ENCODE peak calls at places on chromosomes 6 and 20, in six cellular contexts. Y, J, N, V, T and R are unnamed samples. For H3K36me3, the result is how much of the 10 kb centered on the place peaks cover.

GRCh38 chr20:43448748-43449535 is 8.8 kb upstream of the SRSF6 start:
- DNase-seq in Y (no peak), J (peak), N (no peak), V (no peak), T (peak), R (peak)

GRCh38 chr20:60482609-60483008 is 524.4 kb downstream of the CDH26 start:
- DNase-seq in Y (no peak), J (no peak), N (no peak), V (no peak), T (no peak), R (no peak)

GRCh38 chr6:43455034-43455747 is at the start of gene DLK2:
- DNase-seq in Y (no peak), J (no peak), N (peak), V (no peak), T (no peak), R (peak)

GRCh38 chr20:51784299-51784698 is 16.1 kb upstream of the ATP9A start:
- DNase-seq in Y (no peak), J (no peak), N (no peak), V (no peak), T (no peak), R (no peak)

GRCh38 chr6:146972526-146972925 is 231.7 kb upstream of the STXBP5 start:
- DNase-seq in Y (no peak), J (peak), N (no peak), V (no peak), T (no peak), R (no peak)

GRCh38 chr20:50187403-50188051 is 3.1 kb upstream of the CEBPB start:
- DNase-seq in Y (no peak), J (peak), N (no peak), V (no peak), T (no peak), R (no peak)

GRCh38 chr6:37622639-37623038 is 75.0 kb downstream of the MDGA1 start:
- DNase-seq in Y (no peak), J (no peak), N (no peak), V (peak), T (no peak), R (no peak)

GRCh38 chr6:163416640-163417253 is 2.2 kb downstream of the QKI start:
- DNase-seq in Y (no peak), J (peak), N (peak), V (no peak), T (peak), R (peak)

GRCh38 chr6:127267742-127268588 is 1.3 kb downstream of the RNF146 start:
- DNase-seq in Y (no peak), J (no peak), N (no peak), V (no peak), T (peak), R (no peak)

GRCh38 chr6:72521684-72522083 is 100.2 kb upstream of the KCNQ5 start:
- DNase-seq in Y (no peak), J (no peak), N (no peak), V (no peak), T (no peak), R (no peak)

GRCh38 chr6:47414517-47415167 is 62.9 kb upstream of the CD2AP start:
- DNase-seq in Y (no peak), J (peak), N (peak), V (no peak), T (peak), R (no peak)

GRCh38 chr6:42704251-42704936 is 18.0 kb downstream of the PRPH2 start:
- DNase-seq in Y (no peak), J (no peak), N (no peak), V (no peak), T (no peak), R (peak)

DNA sequence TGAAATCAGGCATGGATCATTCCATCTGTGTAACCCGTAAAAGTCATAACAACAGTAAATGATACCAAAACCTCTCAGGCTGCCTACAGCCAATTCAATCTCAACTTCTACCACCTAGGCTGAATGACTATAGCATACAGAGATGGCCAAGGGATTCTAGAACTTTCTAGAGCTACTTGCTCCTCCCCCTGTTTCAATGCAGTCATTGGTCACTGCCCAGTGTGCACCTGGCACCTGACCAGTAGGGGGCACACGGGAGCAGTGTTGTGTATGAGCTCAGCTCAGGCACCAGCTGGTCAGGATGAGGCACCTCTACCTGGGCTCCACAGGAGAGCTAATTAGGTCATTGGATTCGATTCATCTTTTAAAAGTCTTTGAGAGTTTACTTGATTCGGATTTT is 86.2 kb downstream of the PLEKHG1 start:
- DNase-seq in Y (no peak), J (peak), N (peak), V (no peak), T (peak), R (no peak)
- TF ChIP-seq CTCF in Y (peak), J (peak), N (peak), V (peak), T (peak), R (no peak)

GRCh38 chr20:46158476-46158987 is 40.4 kb downstream of the CD40 start:
- DNase-seq in Y (no peak), J (no peak), N (no peak), V (no peak), T (no peak), R (no peak)
- H3K4me3 ChIP-seq in Y (no peak), J (no peak), N (no peak), V (no peak), T (no peak), R (no peak)

GRCh38 chr20:13799040-13799439 is 14.2 kb downstream of the NDUFAF5 start:
- DNase-seq in Y (no peak), J (no peak), N (no peak), V (no peak), T (no peak), R (no peak)

GRCh38 chr20:13794667-13795066 is 9.8 kb downstream of the NDUFAF5 start:
- DNase-seq in Y (no peak), J (no peak), N (no peak), V (no peak), T (no peak), R (no peak)

GRCh38 chr20:13800728-13801134 is 15.9 kb downstream of the NDUFAF5 start:
- DNase-seq in Y (peak), J (peak), N (no peak), V (peak), T (no peak), R (peak)

DNA sequence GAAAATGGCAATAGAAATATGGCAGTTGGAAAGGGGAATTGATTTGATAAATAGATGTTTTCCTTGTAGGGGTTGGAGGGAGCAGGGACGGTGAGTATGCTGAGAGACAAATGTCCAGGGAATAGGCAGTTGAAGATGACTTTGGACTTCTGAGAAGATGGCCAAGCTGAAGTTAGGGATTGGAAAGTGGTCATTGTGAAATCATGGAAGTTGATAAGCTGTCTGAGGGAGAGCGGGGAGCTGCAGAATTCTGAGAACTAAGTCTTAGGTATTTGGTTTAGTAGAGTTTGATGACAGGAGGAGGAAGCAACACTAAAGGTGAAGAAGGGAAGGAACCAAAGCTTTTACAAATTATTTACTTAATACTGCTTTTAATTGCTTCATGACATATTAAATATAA is 15.1 kb downstream of the NDUFAF5 start:
- DNase-seq in Y (no peak), J (no peak), N (no peak), V (no peak), T (no peak), R (no peak)
- H3K36me3 ChIP-seq in Y (half or more), J (under half), N (under half), V (under half), T (under half), R (under half)

GRCh38 chr20:54479138-54479906 is 3.9 kb downstream of the DOK5 start:
- DNase-seq in Y (no peak), J (peak), N (no peak), V (no peak), T (no peak), R (no peak)
- TF ChIP-seq CTCF in Y (no peak), J (peak), N (no peak), V (peak), T (no peak), R (peak)

DNA sequence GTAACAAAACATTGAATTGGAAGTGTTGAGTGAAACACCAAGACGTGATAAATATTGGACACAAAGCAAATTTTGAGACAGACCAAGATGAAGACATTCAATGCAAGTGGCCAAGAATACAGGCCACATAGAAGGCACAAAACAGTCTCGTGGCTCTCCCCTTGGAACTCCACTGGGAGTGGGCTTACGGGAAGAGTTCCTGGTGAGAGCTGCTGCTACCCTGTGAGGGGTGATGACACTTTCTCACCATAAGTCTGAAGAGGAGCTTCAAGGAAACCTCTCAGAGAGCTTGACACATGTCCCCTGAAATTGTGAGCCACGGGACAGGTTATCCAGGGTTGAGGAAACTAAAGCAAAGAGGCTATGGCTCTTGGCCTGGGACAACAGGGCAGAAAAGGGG is 48.6 kb upstream of the SLC22A16 start:
- DNase-seq in Y (no peak), J (no peak), N (no peak), V (no peak), T (no peak), R (no peak)
- H3K4me3 ChIP-seq in Y (no peak), J (no peak), N (no peak), V (no peak), T (no peak), R (no peak)

GRCh38 chr6:2596222-2596621 is 154.5 kb downstream of the MYLK4 start:
- DNase-seq in Y (no peak), J (no peak), N (no peak), V (no peak), T (no peak), R (no peak)
- H3K36me3 ChIP-seq in Y (under half), J (under half), N (under half), V (under half), T (under half), R (under half)

GRCh38 chr6:129007819-129008218 is 124.9 kb downstream of the LAMA2 start:
- DNase-seq in Y (no peak), J (no peak), N (no peak), V (no peak), T (no peak), R (no peak)
- TF ChIP-seq CTCF in Y (no peak), J (no peak), N (no peak), V (no peak), T (no peak), R (no peak)